ENCODE peak calls at places on chromosomes 1 and 21, in seven cellular contexts. T, R, W, V, J, Q and Y are unnamed samples.

GRCh38 chr1:94675373-94675772 is 133.8 kb upstream of the F3 start:
- DNase-seq in V (no peak), J (no peak), W (no peak), Q (no peak), T (no peak), R (peak), Y (no peak)

GRCh38 chr1:154998818-154999650 is 3.6 kb upstream of the ZBTB7B start:
- DNase-seq in R (peak), J (peak), V (peak), Q (no peak), W (peak), T (peak), Y (peak)

GRCh38 chr1:169595764-169596711 is 9.8 kb upstream of the F5 start:
- DNase-seq in J (no peak), Q (no peak), V (no peak), R (peak), T (no peak), W (peak), Y (peak)

GRCh38 chr1:170729608-170730378 is 65.9 kb downstream of the PRRX1 start:
- DNase-seq in R (peak), J (no peak), V (no peak), Q (no peak), W (peak), T (no peak), Y (no peak)

GRCh38 chr1:9438431-9439073 is 100.7 kb upstream of the SLC25A33 start:
- DNase-seq in Q (no peak), V (no peak), J (no peak), T (no peak), R (peak), W (peak), Y (peak)

GRCh38 chr1:200442023-200442422 is 32.2 kb upstream of the ZNF281 start:
- DNase-seq in R (no peak), T (no peak), W (no peak), J (no peak), V (no peak), Q (no peak), Y (no peak)

GRCh38 chr1:224357626-224358124 is 996 bp downstream of the CNIH4 start:
- DNase-seq in R (peak), T (no peak), Q (no peak), W (peak), J (no peak), V (no peak), Y (no peak)

GRCh38 chr1:25900209-25900608 is 6.0 kb downstream of the STMN1 start:
- DNase-seq in Q (no peak), V (no peak), J (no peak), W (no peak), R (no peak), T (no peak), Y (no peak)

GRCh38 chr1:117077267-117077666 is 17.1 kb downstream of the TTF2 start:
- DNase-seq in T (no peak), W (peak), Q (no peak), R (peak), J (no peak), V (no peak), Y (no peak)

GRCh38 chr1:18145851-18146618 is 38.4 kb downstream of the IGSF21 start:
- DNase-seq in T (no peak), V (no peak), R (no peak), Q (no peak), J (no peak), W (no peak), Y (no peak)

GRCh38 chr1:53138991-53139884 is 3.2 kb downstream of the SLC1A7 start:
- DNase-seq in T (no peak), W (no peak), Q (no peak), V (no peak), J (no peak), R (no peak), Y (no peak)

GRCh38 chr1:155013632-155014031 is 11.0 kb downstream of the ZBTB7B start:
- DNase-seq in T (no peak), W (no peak), Q (no peak), J (no peak), R (no peak), V (no peak), Y (no peak)

GRCh38 chr1:154747841-154748766 is 122.0 kb downstream of the KCNN3 start:
- DNase-seq in Q (peak), T (no peak), W (no peak), V (no peak), R (peak), J (no peak), Y (peak)

GRCh38 chr1:11471473-11471872 is 7.5 kb upstream of the DISP3 start:
- DNase-seq in W (no peak), R (no peak), T (no peak), Q (no peak), V (no peak), J (no peak), Y (no peak)

GRCh38 chr1:67952071-67952470 is 98.4 kb downstream of the DIRAS3 start:
- DNase-seq in V (no peak), J (no peak), Q (peak), R (peak), T (no peak), W (no peak), Y (no peak)

GRCh38 chr1:18332626-18333025 is 148.1 kb upstream of the KLHDC7A start:
- DNase-seq in Q (no peak), T (no peak), W (no peak), R (no peak), V (no peak), J (no peak), Y (peak)

GRCh38 chr1:56125316-56125715 is 454.0 kb downstream of the PLPP3 start:
- DNase-seq in W (no peak), J (no peak), R (no peak), T (no peak), Q (no peak), V (no peak), Y (no peak)

GRCh38 chr1:174191255-174191906 is 32.1 kb downstream of the RABGAP1L start:
- DNase-seq in W (peak), V (no peak), T (no peak), J (no peak), R (peak), Q (no peak), Y (no peak)

GRCh38 chr21:39332175-39332574 is 16.7 kb downstream of the HMGN1 start:
- DNase-seq in J (no peak), R (no peak), V (no peak), W (no peak), Q (no peak), T (no peak), Y (peak)

GRCh38 chr21:38346286-38346685 is 89.5 kb downstream of the KCNJ15 start:
- DNase-seq in J (no peak), V (no peak), Q (no peak), W (no peak), R (no peak), T (no peak), Y (no peak)

GRCh38 chr1:14968251-14968812 is 185.2 kb upstream of the TMEM51 start:
- DNase-seq in W (peak), J (no peak), T (no peak), R (peak), V (no peak), Q (no peak), Y (peak)

GRCh38 chr1:3668585-3669300 is 16.4 kb downstream of the TP73 start:
- DNase-seq in R (peak), W (peak), J (peak), T (peak), V (peak), Q (no peak), Y (peak)

GRCh38 chr1:177302365-177303044 is 131.7 kb downstream of the BRINP2 start:
- DNase-seq in R (no peak), T (no peak), J (no peak), W (peak), V (no peak), Q (no peak), Y (no peak)

GRCh38 chr1:105087496-105087895 is 1337.8 kb downstream of the AMY1C start:
- DNase-seq in W (no peak), V (no peak), J (no peak), Q (no peak), R (no peak), T (no peak), Y (no peak)